ENCODE peak calls at places on chromosomes 11 and 22, in four cellular contexts. V is H9, L is PC-9, N is endothelial cell of umbilical vein. K is an unnamed sample. For H3K4me1 and H3K79me2, the result is how much of the 10 kb centered on the place peaks cover.

GRCh38 chr11:20011294-20011951 is 148.9 kb downstream of the DBX1 start:
- DNase-seq in L (no peak), V (no peak), N (no peak), K (no peak)

GRCh38 chr22:28560005-28560742 is 119.5 kb downstream of the TTC28 start:
- DNase-seq in N (peak), L (peak), V (no peak), K (peak)

GRCh38 chr22:25048659-25049657 is 96.4 kb downstream of the KIAA1671 start:
- DNase-seq in V (peak), L (peak), N (peak), K (peak)

GRCh38 chr11:95156916-95157568 is 67.4 kb downstream of the ENDOD1 start:
- DNase-seq in V (no peak), N (no peak), L (no peak), K (no peak)

GRCh38 chr11:114075891-114076441 is 16.5 kb downstream of the ZBTB16 start:
- DNase-seq in N (peak), L (no peak), V (peak), K (peak)

GRCh38 chr11:100902454-100903141 is 215.5 kb downstream of the ARHGAP42 start:
- DNase-seq in V (no peak), N (no peak), L (no peak), K (no peak)

GRCh38 chr11:68295271-68295670 is 17.1 kb upstream of the LRP5 start:
- DNase-seq in V (no peak), N (no peak), L (no peak), K (no peak)

GRCh38 chr22:39559456-39560105 is 11.0 kb upstream of the CACNA1I start:
- DNase-seq in N (no peak), L (peak), V (peak), K (peak)

GRCh38 chr22:38353701-38354100 is 36.5 kb upstream of the CSNK1E start:
- DNase-seq in L (no peak), V (no peak), N (no peak), K (no peak)

GRCh38 chr11:38460901-38461300 is 1862.9 kb upstream of the RAG2 start:
- DNase-seq in V (no peak), L (peak), N (no peak), K (peak)

GRCh38 chr11:6437993-6438392 is 2.8 kb downstream of the HPX start:
- DNase-seq in V (no peak), N (no peak), L (no peak), K (no peak)

GRCh38 chr11:69463181-69463891 is 18.1 kb upstream of the LINC01488 start:
- DNase-seq in L (no peak), V (no peak), N (no peak), K (peak)

GRCh38 chr22:27840436-27840835 is 38.9 kb upstream of the MN1 start:
- DNase-seq in N (no peak), V (no peak), L (no peak), K (no peak)

GRCh38 chr11:134543144-134544044 is 131.4 kb upstream of the B3GAT1 start:
- DNase-seq in N (no peak), V (peak), L (no peak), K (no peak)

GRCh38 chr22:39090426-39091064 is 6.5 kb upstream of the APOBEC3H start:
- DNase-seq in V (no peak), N (no peak), L (peak), K (no peak)

GRCh38 chr11:36564376-36565032 is 3.3 kb upstream of the RAG1 start:
- DNase-seq in L (peak), N (peak), V (peak), K (peak)

GRCh38 chr22:43521716-43522115 is 109.9 kb downstream of the MPPED1 start:
- DNase-seq in L (no peak), V (no peak), N (no peak), K (peak)
- H3K4me1 ChIP-seq in L (under half), V (under half), N (under half), K (under half)

GRCh38 chr11:48003926-48004325 is 23.6 kb downstream of the PTPRJ start:
- DNase-seq in V (no peak), L (no peak), N (no peak), K (no peak)
- H3K4me2 ChIP-seq in V (no peak), L (no peak), N (no peak), K (no peak)

GRCh38 chr11:106889718-106890117 is 128.6 kb downstream of the GUCY1A2 start:
- DNase-seq in N (no peak), V (no peak), L (no peak), K (no peak)
- H3K79me2 ChIP-seq in N (under half), V (under half), L (under half), K (under half)

GRCh38 chr11:65217441-65218423 is 36.0 kb downstream of the CAPN1 start:
- DNase-seq in N (no peak), V (peak), L (no peak), K (no peak)
- H3K4me1 ChIP-seq in N (under half), V (under half), L (under half), K (under half)

GRCh38 chr11:108854366-108854765 is 189.5 kb downstream of the DDX10 start:
- DNase-seq in N (peak), V (no peak), L (no peak), K (no peak)
- H3K4me2 ChIP-seq in N (peak), V (no peak), L (no peak), K (peak)

GRCh38 chr22:30643055-30643875 is 7.7 kb downstream of the SLC35E4 start:
- DNase-seq in L (no peak), N (no peak), V (no peak), K (no peak)
- H3K79me2 ChIP-seq in L (under half), N (under half), V (under half), K (under half)

GRCh38 chr11:1870721-1871466 is 18.0 kb downstream of the LSP1 start:
- DNase-seq in L (no peak), N (no peak), V (no peak), K (no peak)
- H3K4me1 ChIP-seq in L (under half), N (under half), V (under half), K (under half)

DNA sequence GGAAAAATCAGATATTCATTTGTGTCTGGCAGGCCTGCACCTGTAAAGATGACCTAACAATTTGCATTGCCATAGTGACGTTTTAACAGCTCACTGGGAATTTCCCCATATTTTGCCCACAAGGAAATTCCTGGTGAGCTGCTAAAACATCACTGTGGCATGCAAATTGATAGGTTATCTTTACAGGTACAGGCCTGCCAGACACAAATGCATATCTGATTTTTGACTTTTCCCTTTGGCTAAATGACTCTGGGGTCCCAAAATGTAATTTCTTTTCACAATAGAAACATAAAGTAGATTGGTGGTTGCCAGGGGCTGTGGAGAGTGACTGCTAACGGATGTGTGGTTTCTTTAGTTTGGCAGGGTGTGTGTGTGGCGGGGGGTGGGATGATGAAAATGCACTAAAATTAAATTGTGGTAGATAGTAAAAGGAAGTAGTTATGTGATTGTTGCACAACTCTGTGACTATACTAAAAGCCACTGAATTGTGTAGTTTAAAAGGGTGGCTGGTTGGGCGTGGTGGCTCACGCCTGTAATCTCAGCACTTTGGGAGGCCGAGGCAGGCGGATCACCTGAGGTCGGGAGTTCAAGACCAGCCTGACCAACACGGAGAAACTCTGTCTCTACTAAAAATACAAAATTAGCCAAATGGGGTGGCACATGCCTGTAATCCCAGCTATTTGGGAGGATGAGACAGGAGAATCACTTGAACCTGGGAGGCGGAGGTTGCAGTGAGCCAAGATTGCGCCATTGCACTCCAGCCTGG is 18.5 kb upstream of the FEZ1 start:
- DNase-seq in V (no peak), L (peak), N (no peak), K (peak)
- H3K4me2 ChIP-seq in V (no peak), L (no peak), N (no peak), K (no peak)

GRCh38 chr11:837990-838307 is 4.4 kb downstream of the POLR2L start:
- DNase-seq in V (no peak), L (no peak), N (no peak), K (no peak)
- H3K79me2 ChIP-seq in V (under half), L (under half), N (half or more), K (half or more)

GRCh38 chr11:9821008-9821752 is 157.3 kb downstream of the SWAP70 start:
- DNase-seq in L (no peak), V (no peak), N (no peak), K (no peak)
- H3K4me1 ChIP-seq in L (under half), V (under half), N (under half), K (under half)